ENCODE peak calls at places on chromosome 21, in nine cellular contexts. C, N, Y, T, R, G, F, U and Z are unnamed samples.
A peak's percentile ranks its signal among the peaks of the same experiment; 100 is the strongest.

GRCh38 chr21:25955646-25956045 is 214.9 kb downstream of the APP start:
- DNase-seq in C (no peak), N (no peak), Y (no peak), T (no peak), R (no peak), G (no peak), F (no peak), U (no peak), Z (no peak)

GRCh38 chr21:46000182-46000730 is 18.7 kb downstream of the COL6A1 start:
- DNase-seq in C (peak; percentile 62), N (no peak), Y (no peak), T (no peak), R (no peak), G (no peak), F (no peak), U (no peak), Z (no peak)

GRCh38 chr21:15592271-15592860 is 137.4 kb upstream of the USP25 start:
- DNase-seq in C (no peak), N (no peak), Y (peak; percentile 3), T (peak; percentile 0), R (peak; percentile 76), G (peak; percentile 50), F (no peak), U (no peak), Z (peak; percentile 24)

GRCh38 chr21:37435120-37435519 is 68.5 kb downstream of the DYRK1A start:
- DNase-seq in C (no peak), N (peak; percentile 54), Y (peak; percentile 94), T (no peak), R (peak; percentile 98), G (peak; percentile 70), F (no peak), U (no peak), Z (peak; percentile 63)

GRCh38 chr21:45295576-45296365 is 8.1 kb upstream of the POFUT2 start:
- DNase-seq in C (peak; percentile 66), N (peak; percentile 88), Y (no peak), T (peak; percentile 16), R (peak; percentile 73), G (peak; percentile 74), F (no peak), U (no peak), Z (no peak)

GRCh38 chr21:36791695-36792451 is 93.0 kb downstream of the SIM2 start:
- DNase-seq in C (no peak), N (no peak), Y (peak; percentile 82), T (no peak), R (no peak), G (no peak), F (no peak), U (no peak), Z (no peak)

GRCh38 chr21:15495965-15496364 is 233.8 kb upstream of the USP25 start:
- DNase-seq in C (no peak), N (no peak), Y (no peak), T (no peak), R (peak; percentile 30), G (no peak), F (no peak), U (no peak), Z (no peak)

GRCh38 chr21:32914424-32915070 is 111.2 kb upstream of the OLIG2 start:
- DNase-seq in C (no peak), N (no peak), Y (no peak), T (no peak), R (no peak), G (no peak), F (no peak), U (no peak), Z (peak; percentile 17)

GRCh38 chr21:41611966-41612606 is 104.1 kb upstream of the TMPRSS2 start:
- DNase-seq in C (no peak), N (no peak), Y (no peak), T (no peak), R (peak; percentile 20), G (no peak), F (no peak), U (no peak), Z (no peak)

GRCh38 chr21:45357436-45358260 is 47.3 kb upstream of the COL18A1 start:
- DNase-seq in C (no peak), N (no peak), Y (no peak), T (no peak), R (peak; percentile 64), G (no peak), F (no peak), U (no peak), Z (no peak)

GRCh38 chr21:45979651-45980050 is 1.9 kb upstream of the COL6A1 start:
- DNase-seq in C (no peak), N (no peak), Y (no peak), T (no peak), R (no peak), G (no peak), F (no peak), U (no peak), Z (no peak)

GRCh38 chr21:37341254-37341960 is 25.2 kb upstream of the DYRK1A start:
- DNase-seq in C (no peak), N (peak; percentile 48), Y (no peak), T (no peak), R (no peak), G (no peak), F (no peak), U (no peak), Z (no peak)

GRCh38 chr21:45468051-45468970 is 63.3 kb downstream of the COL18A1 start:
- DNase-seq in C (no peak), N (no peak), Y (no peak), T (no peak), R (no peak), G (no peak), F (no peak), U (no peak), Z (no peak)

GRCh38 chr21:32412162-32412997 is at the start of gene EVA1C:
- DNase-seq in C (peak; percentile 90), N (no peak), Y (peak; percentile 72), T (peak; percentile 59), R (peak; percentile 49), G (peak; percentile 70), F (peak; percentile 31), U (no peak), Z (peak; percentile 80)

GRCh38 chr21:45765375-45765774 is 121.8 kb downstream of the PCBP3 start:
- DNase-seq in C (no peak), N (no peak), Y (no peak), T (no peak), R (no peak), G (no peak), F (no peak), U (no peak), Z (no peak)

GRCh38 chr21:42105476-42105875 is 34.4 kb downstream of the UMODL1 start:
- DNase-seq in C (no peak), N (no peak), Y (no peak), T (no peak), R (no peak), G (no peak), F (no peak), U (no peak), Z (no peak)

GRCh38 chr21:37060296-37060695 is 12.6 kb downstream of the PIGP start:
- DNase-seq in C (peak; percentile 73), N (peak; percentile 88), Y (no peak), T (peak; percentile 82), R (peak; percentile 99), G (peak; percentile 80), F (no peak), U (peak; percentile 49), Z (no peak)

GRCh38 chr21:44368711-44369446 is 15.5 kb downstream of the TRPM2 start:
- DNase-seq in C (no peak), N (no peak), Y (no peak), T (no peak), R (no peak), G (no peak), F (no peak), U (no peak), Z (peak; percentile 34)

GRCh38 chr21:26124421-26124833 is 46.1 kb downstream of the APP start:
- DNase-seq in C (no peak), N (no peak), Y (no peak), T (no peak), R (peak; percentile 86), G (peak; percentile 31), F (no peak), U (no peak), Z (no peak)

GRCh38 chr21:16084776-16085364 is 355.1 kb downstream of the USP25 start:
- DNase-seq in C (peak; percentile 75), N (peak; percentile 25), Y (peak; percentile 89), T (no peak), R (no peak), G (peak; percentile 45), F (no peak), U (no peak), Z (no peak)

GRCh38 chr21:43983860-43984420 is 28.2 kb upstream of the TRAPPC10 start:
- DNase-seq in C (no peak), N (no peak), Y (no peak), T (no peak), R (no peak), G (no peak), F (no peak), U (no peak), Z (no peak)

GRCh38 chr21:36858320-36858957 is 108.0 kb downstream of the HLCS start:
- DNase-seq in C (no peak), N (no peak), Y (no peak), T (no peak), R (no peak), G (no peak), F (no peak), U (no peak), Z (no peak)

GRCh38 chr21:33968082-33968997 is 52.7 kb upstream of the ATP5PO start:
- DNase-seq in C (no peak), N (peak; percentile 62), Y (no peak), T (no peak), R (peak; percentile 61), G (peak; percentile 60), F (no peak), U (no peak), Z (no peak)

GRCh38 chr21:25005388-25005787 is 601.9 kb downstream of the MRPL39 start:
- DNase-seq in C (no peak), N (no peak), Y (no peak), T (no peak), R (peak; percentile 20), G (peak; percentile 28), F (no peak), U (no peak), Z (no peak)

GRCh38 chr21:15333943-15334342 is 269.1 kb upstream of the NRIP1 start:
- DNase-seq in C (no peak), N (no peak), Y (no peak), T (no peak), R (no peak), G (no peak), F (no peak), U (no peak), Z (no peak)

GRCh38 chr21:37866027-37866426 is 50.2 kb downstream of the KCNJ6 start:
- DNase-seq in C (no peak), N (no peak), Y (no peak), T (no peak), R (peak; percentile 46), G (no peak), F (no peak), U (no peak), Z (no peak)

GRCh38 chr21:17925900-17926299 is 106.7 kb upstream of the C21orf91 start:
- DNase-seq in C (no peak), N (no peak), Y (no peak), T (no peak), R (peak; percentile 68), G (peak; percentile 28), F (no peak), U (no peak), Z (no peak)

GRCh38 chr21:34728479-34728878 is 59.7 kb downstream of the CLIC6 start:
- DNase-seq in C (peak; percentile 6), N (no peak), Y (no peak), T (no peak), R (no peak), G (no peak), F (no peak), U (no peak), Z (no peak)

GRCh38 chr21:37704751-37705150 is 211.5 kb downstream of the KCNJ6 start:
- DNase-seq in C (no peak), N (no peak), Y (no peak), T (no peak), R (no peak), G (no peak), F (no peak), U (no peak), Z (no peak)

GRCh38 chr21:28754127-28754611 is 238.5 kb downstream of the LTN1 start:
- DNase-seq in C (no peak), N (peak; percentile 91), Y (no peak), T (no peak), R (peak; percentile 94), G (peak; percentile 35), F (no peak), U (no peak), Z (no peak)

GRCh38 chr21:39714331-39714730 is 30.7 kb upstream of the IGSF5 start:
- DNase-seq in C (no peak), N (no peak), Y (no peak), T (no peak), R (no peak), G (no peak), F (no peak), U (no peak), Z (no peak)